ENCODE peak calls at places on chromosome 19, in eight cellular contexts. W is colonic mucosa; R is left lung; X is IMR-90; B is breast epithelium; V is psoas muscle; A is CD8-positive, alpha-beta memory T cell; D is ascending aorta. L is an unnamed sample. For H3K9me3, the result is how much of the 10 kb centered on the place peaks cover.

GRCh38 chr19:48480476-48481190 is 11.5 kb downstream of the CYTH2 start:
- DNase-seq in W (peak), R (peak), X (no peak), B (no peak), V (peak), A (peak), D (no peak), L (peak)

GRCh38 chr19:40674291-40674690 is 16.2 kb downstream of the NUMBL start:
- DNase-seq in W (no peak), R (no peak), X (no peak), B (no peak), V (no peak), A (no peak), D (no peak), L (no peak)

GRCh38 chr19:13784731-13785452 is 10.4 kb upstream of the ZSWIM4 start:
- DNase-seq in W (peak), R (peak), X (peak), B (peak), V (peak), A (peak), D (peak), L (peak)

GRCh38 chr19:51020988-51021651 is 1.6 kb upstream of the KLK10 start:
- DNase-seq in W (no peak), R (no peak), X (peak), B (no peak), V (peak), A (no peak), D (no peak), L (no peak)

GRCh38 chr19:47821460-47822020 is at the start of gene CRX:
- DNase-seq in W (no peak), R (no peak), X (no peak), B (no peak), V (no peak), A (no peak), D (no peak), L (no peak)

GRCh38 chr19:4568884-4569283 is 9.4 kb upstream of the SEMA6B start:
- DNase-seq in W (no peak), R (no peak), X (no peak), B (no peak), V (no peak), A (no peak), D (no peak), L (no peak)

GRCh38 chr19:1999856-2000515 is 15.5 kb downstream of the BTBD2 start:
- DNase-seq in W (no peak), R (no peak), X (no peak), B (no peak), V (no peak), A (no peak), D (no peak), L (no peak)

GRCh38 chr19:18263324-18264215 is 10.7 kb downstream of the IQCN start:
- DNase-seq in W (no peak), R (no peak), X (no peak), B (no peak), V (no peak), A (no peak), D (no peak), L (no peak)

GRCh38 chr19:54674021-54674617 is 11.3 kb downstream of the LILRB4 start:
- DNase-seq in W (no peak), R (no peak), X (no peak), B (no peak), V (no peak), A (no peak), D (no peak), L (no peak)

GRCh38 chr19:49869009-49869483 is 1.7 kb upstream of the PNKP start:
- DNase-seq in W (no peak), R (peak), X (no peak), B (no peak), V (no peak), A (peak), D (no peak), L (no peak)

GRCh38 chr19:17830567-17831418 is 9.5 kb upstream of the INSL3 start:
- DNase-seq in W (peak), R (peak), X (peak), B (no peak), V (peak), A (peak), D (no peak), L (peak)

GRCh38 chr19:18156268-18156667 is 3.3 kb downstream of the PIK3R2 start:
- DNase-seq in W (no peak), R (no peak), X (no peak), B (no peak), V (no peak), A (no peak), D (no peak), L (no peak)

GRCh38 chr19:46351241-46352041 is 4.6 kb downstream of the PPP5C start:
- DNase-seq in W (peak), R (peak), X (peak), B (no peak), V (peak), A (no peak), D (peak), L (no peak)

GRCh38 chr19:3575260-3575741 is 2.6 kb downstream of the HMG20B start:
- DNase-seq in W (peak), R (no peak), X (peak), B (no peak), V (no peak), A (no peak), D (no peak), L (no peak)

GRCh38 chr19:2461751-2462634 is 5.2 kb upstream of the LMNB2 start:
- DNase-seq in W (peak), R (peak), X (peak), B (no peak), V (peak), A (peak), D (no peak), L (peak)

GRCh38 chr19:2275588-2276428 is 6.2 kb downstream of the PEAK3 start:
- DNase-seq in W (peak), R (peak), X (no peak), B (no peak), V (peak), A (no peak), D (no peak), L (no peak)

GRCh38 chr19:2167896-2168618 is 4.3 kb downstream of the DOT1L start:
- DNase-seq in W (peak), R (peak), X (peak), B (no peak), V (peak), A (no peak), D (peak), L (no peak)

GRCh38 chr19:12784871-12785430 is 6.3 kb upstream of the JUNB start:
- DNase-seq in W (no peak), R (no peak), X (peak), B (no peak), V (no peak), A (peak), D (peak), L (no peak)

GRCh38 chr19:23999821-24000610 is 85.3 kb downstream of the ZNF726 start:
- DNase-seq in W (no peak), R (no peak), X (no peak), B (no peak), V (no peak), A (no peak), D (no peak), L (no peak)

GRCh38 chr19:44552324-44552723 is 22.8 kb upstream of the CEACAM20 start:
- DNase-seq in W (peak), R (no peak), X (no peak), B (no peak), V (no peak), A (no peak), D (no peak), L (no peak)

DNA sequence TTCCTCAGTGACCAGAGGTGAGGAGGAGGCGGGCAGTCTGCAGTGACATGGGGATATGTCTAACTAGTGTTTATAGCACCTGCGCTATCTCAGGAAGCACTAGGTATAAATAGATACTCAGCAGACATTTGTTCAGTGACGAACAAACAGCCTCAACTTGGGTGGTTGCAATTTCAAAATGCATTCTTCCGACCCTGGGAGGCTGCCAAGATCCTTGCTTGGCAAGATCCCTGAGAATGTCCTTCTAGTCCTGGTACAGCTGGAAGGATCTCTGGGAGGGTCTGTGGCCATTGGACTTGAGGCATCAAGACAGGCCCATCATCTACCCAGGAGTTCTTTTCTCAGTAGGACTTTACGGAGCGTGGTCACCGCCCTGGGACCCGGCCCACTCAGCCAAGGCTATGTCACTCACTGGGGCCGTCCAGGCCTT is 299.5 kb downstream of the ZNF536 start:
- DNase-seq in W (no peak), R (no peak), X (no peak), B (no peak), V (no peak), A (no peak), D (no peak), L (no peak)
- H3K9me3 ChIP-seq in W (under half), R (under half), X (under half), B (under half), V (under half), A (under half), D (under half), L (under half)

GRCh38 chr19:21321996-21322395 is 7.2 kb downstream of the ZNF708 start:
- DNase-seq in W (no peak), R (no peak), X (no peak), B (no peak), V (no peak), A (no peak), D (no peak), L (no peak)

GRCh38 chr19:21322528-21322927 is 6.7 kb downstream of the ZNF708 start:
- DNase-seq in W (no peak), R (no peak), X (no peak), B (no peak), V (no peak), A (no peak), D (no peak), L (no peak)

GRCh38 chr19:21323000-21323399 is 6.2 kb downstream of the ZNF708 start:
- DNase-seq in W (no peak), R (no peak), X (no peak), B (no peak), V (no peak), A (no peak), D (no peak), L (no peak)

GRCh38 chr19:21317821-21318220 is 11.4 kb downstream of the ZNF708 start:
- DNase-seq in W (no peak), R (no peak), X (no peak), B (no peak), V (no peak), A (no peak), D (no peak), L (no peak)

DNA sequence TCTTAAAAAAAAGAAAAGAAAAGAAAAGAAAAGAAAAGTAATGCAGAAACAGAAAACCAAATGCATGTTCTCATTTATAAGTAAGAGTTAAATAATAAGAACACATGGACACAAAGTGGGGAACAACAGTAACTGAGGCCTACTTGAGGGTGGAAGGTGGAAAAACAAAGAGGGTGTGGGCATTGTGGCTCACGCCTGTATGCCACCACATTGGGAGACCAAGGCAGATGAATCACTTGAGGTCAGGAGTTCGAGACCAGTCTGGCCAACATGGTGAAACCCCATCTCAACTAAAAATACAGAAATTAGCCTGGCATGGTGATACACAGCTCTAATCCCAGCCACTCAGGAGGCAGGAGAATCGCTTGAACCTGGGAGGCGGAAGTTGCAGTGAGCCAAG is 8.1 kb downstream of the ZNF708 start:
- DNase-seq in W (no peak), R (no peak), X (no peak), B (no peak), V (no peak), A (no peak), D (no peak), L (no peak)
- H3K9me3 ChIP-seq in W (under half), R (under half), X (under half), B (under half), V (under half), A (under half), D (under half), L (under half)

GRCh38 chr19:28288850-28289249 is 924.1 kb downstream of the UQCRFS1 start:
- DNase-seq in W (peak), R (no peak), X (no peak), B (no peak), V (no peak), A (no peak), D (no peak), L (no peak)
- H3K9me3 ChIP-seq in W (under half), R (under half), X (under half), B (under half), V (under half), A (under half), D (under half), L (under half)

GRCh38 chr19:53055117-53055516 is 10.6 kb downstream of the ERVV-2 start:
- DNase-seq in W (no peak), R (no peak), X (peak), B (no peak), V (no peak), A (no peak), D (no peak), L (no peak)

GRCh38 chr19:53057904-53058579 is 13.5 kb downstream of the ERVV-2 start:
- DNase-seq in W (no peak), R (no peak), X (no peak), B (no peak), V (no peak), A (no peak), D (no peak), L (no peak)
- H3K9me3 ChIP-seq in W (under half), R (under half), X (under half), B (half or more), V (under half), A (under half), D (half or more), L (under half)

GRCh38 chr19:37095859-37096258 is 17.6 kb downstream of the ZNF420 start:
- DNase-seq in W (no peak), R (no peak), X (no peak), B (no peak), V (no peak), A (no peak), D (no peak), L (no peak)
- H3K9me3 ChIP-seq in W (under half), R (under half), X (under half), B (half or more), V (half or more), A (under half), D (half or more), L (under half)

DNA sequence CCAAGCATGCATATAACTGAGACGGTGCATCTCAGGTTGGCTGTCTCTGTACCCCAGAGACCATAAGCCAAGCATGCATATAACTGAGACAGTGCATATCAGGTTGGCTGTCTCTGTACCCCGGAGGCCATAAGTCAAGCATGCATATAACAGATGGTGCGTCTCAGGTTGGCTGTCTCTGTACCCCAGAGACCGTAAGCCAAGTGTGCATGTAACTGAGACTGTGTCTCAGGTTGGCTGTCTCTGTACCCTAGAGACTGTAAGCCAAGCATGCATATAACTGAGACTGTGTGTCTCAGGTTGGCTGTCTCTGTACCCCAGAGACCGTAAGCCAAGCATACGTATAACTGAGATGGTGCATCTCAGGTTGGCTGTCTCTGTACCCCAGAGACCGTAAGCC is 30.8 kb downstream of the NLRP4 start:
- DNase-seq in W (no peak), R (no peak), X (no peak), B (no peak), V (no peak), A (no peak), D (no peak), L (no peak)
- H3K9me3 ChIP-seq in W (under half), R (under half), X (under half), B (under half), V (under half), A (under half), D (under half), L (under half)

DNA sequence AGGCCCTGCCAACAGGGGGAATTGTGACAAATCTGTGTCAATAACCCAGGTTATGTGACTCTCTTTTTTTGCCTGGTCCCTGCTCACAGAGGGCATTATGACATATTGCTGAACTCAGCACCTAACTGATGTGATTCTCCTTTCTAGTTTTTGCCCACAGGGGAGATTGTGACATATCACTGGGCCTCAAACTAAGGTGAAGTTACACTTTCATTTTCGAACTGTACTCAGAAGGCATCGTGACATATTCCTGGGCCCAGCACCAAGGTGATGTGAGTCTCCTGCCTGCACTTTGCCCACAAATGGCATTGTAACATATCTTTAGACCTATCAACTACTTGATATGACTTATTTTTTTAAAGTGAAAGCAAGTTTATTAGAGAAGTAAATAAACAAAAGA is 83.0 kb downstream of the ZNF728 start:
- DNase-seq in W (no peak), R (no peak), X (no peak), B (no peak), V (no peak), A (no peak), D (no peak), L (no peak)
- H3K9me3 ChIP-seq in W (under half), R (under half), X (under half), B (under half), V (under half), A (under half), D (under half), L (under half)

GRCh38 chr19:34936184-34936583 is 9.5 kb downstream of the ZNF30 start:
- DNase-seq in W (no peak), R (no peak), X (no peak), B (no peak), V (no peak), A (no peak), D (no peak), L (no peak)

GRCh38 chr19:34943861-34944573 is 17.3 kb downstream of the ZNF30 start:
- DNase-seq in W (no peak), R (no peak), X (no peak), B (no peak), V (no peak), A (no peak), D (no peak), L (no peak)

GRCh38 chr19:34938886-34939285 is 12.2 kb downstream of the ZNF30 start:
- DNase-seq in W (no peak), R (no peak), X (no peak), B (no peak), V (no peak), A (no peak), D (no peak), L (no peak)
- H3K9me3 ChIP-seq in W (under half), R (under half), X (under half), B (under half), V (under half), A (under half), D (under half), L (under half)

GRCh38 chr19:11722414-11722813 is 16.3 kb downstream of the ZNF823 start:
- DNase-seq in W (no peak), R (no peak), X (no peak), B (no peak), V (no peak), A (no peak), D (no peak), L (no peak)

GRCh38 chr19:11721681-11722080 is 17.1 kb downstream of the ZNF823 start:
- DNase-seq in W (no peak), R (no peak), X (no peak), B (no peak), V (no peak), A (no peak), D (no peak), L (no peak)
- H3K9me3 ChIP-seq in W (under half), R (under half), X (under half), B (under half), V (under half), A (under half), D (half or more), L (under half)

GRCh38 chr19:57978586-57979289 is 4.4 kb upstream of the C19orf18 start:
- DNase-seq in W (no peak), R (no peak), X (no peak), B (no peak), V (no peak), A (no peak), D (no peak), L (no peak)
- H3K9me3 ChIP-seq in W (half or more), R (under half), X (half or more), B (half or more), V (half or more), A (half or more), D (half or more), L (half or more)

L was measured in T-helper 17 cell.